ENCODE peak calls at places on chromosomes 7 and 10, in seven cellular contexts. Y, O, L, B, F, U and D are unnamed samples.

GRCh38 chr7:148852272-148852671 is 31.8 kb downstream of the EZH2 start:
- DNase-seq in Y (no peak), O (no peak), L (no peak), B (no peak), F (no peak), U (no peak), D (no peak)

GRCh38 chr7:91249506-91250233 is 14.6 kb upstream of the FZD1 start:
- DNase-seq in Y (no peak), O (no peak), L (no peak), B (no peak), F (peak), U (peak), D (no peak)

GRCh38 chr10:18312385-18313145 is 172.3 kb downstream of the CACNB2 start:
- DNase-seq in Y (no peak), O (peak), L (peak), B (no peak), F (peak), U (peak), D (no peak)

GRCh38 chr7:41003031-41003925 is 699.6 kb downstream of the INHBA start:
- DNase-seq in Y (no peak), O (no peak), L (peak), B (peak), F (peak), U (peak), D (no peak)

GRCh38 chr7:107312418-107312817 is 143.6 kb downstream of the HBP1 start:
- DNase-seq in Y (no peak), O (no peak), L (no peak), B (no peak), F (no peak), U (peak), D (no peak)

GRCh38 chr10:113646337-113647201 is 17.3 kb downstream of the NRAP start:
- DNase-seq in Y (no peak), O (no peak), L (no peak), B (no peak), F (no peak), U (no peak), D (peak)

GRCh38 chr10:132944510-132944909 is 2.1 kb upstream of the CFAP46 start:
- DNase-seq in Y (no peak), O (no peak), L (no peak), B (no peak), F (no peak), U (no peak), D (no peak)

GRCh38 chr7:1555046-1555812 is 776 bp downstream of the TMEM184A start:
- DNase-seq in Y (no peak), O (peak), L (peak), B (no peak), F (peak), U (peak), D (no peak)

GRCh38 chr7:41183741-41184140 is 519.1 kb downstream of the INHBA start:
- DNase-seq in Y (no peak), O (no peak), L (no peak), B (no peak), F (no peak), U (no peak), D (no peak)

GRCh38 chr7:64602086-64602485 is 39.2 kb upstream of the ZNF680 start:
- DNase-seq in Y (no peak), O (no peak), L (no peak), B (no peak), F (no peak), U (peak), D (no peak)

GRCh38 chr10:75401569-75402485 is at the start of gene ZNF503:
- DNase-seq in Y (no peak), O (peak), L (peak), B (peak), F (peak), U (peak), D (peak)

GRCh38 chr7:38232475-38233366 is 40.7 kb downstream of the TARP start:
- DNase-seq in Y (peak), O (no peak), L (no peak), B (no peak), F (peak), U (peak), D (no peak)

GRCh38 chr10:58531084-58531695 is 18.5 kb downstream of the BICC1 start:
- DNase-seq in Y (no peak), O (no peak), L (peak), B (peak), F (peak), U (peak), D (no peak)

GRCh38 chr7:156437021-156437614 is 203.5 kb upstream of the RNF32 start:
- DNase-seq in Y (no peak), O (no peak), L (no peak), B (no peak), F (no peak), U (no peak), D (no peak)

GRCh38 chr7:122380993-122381392 is 76.4 kb upstream of the FEZF1 start:
- DNase-seq in Y (no peak), O (no peak), L (no peak), B (no peak), F (no peak), U (no peak), D (no peak)

GRCh38 chr10:121002586-121003205 is 151.5 kb downstream of the WDR11 start:
- DNase-seq in Y (no peak), O (no peak), L (no peak), B (no peak), F (no peak), U (no peak), D (no peak)

GRCh38 chr10:127196955-127197432 is 603 bp upstream of the INSYN2A start:
- DNase-seq in Y (no peak), O (no peak), L (no peak), B (no peak), F (no peak), U (no peak), D (no peak)

GRCh38 chr10:74282853-74283205 is 131.8 kb downstream of the ADK start:
- DNase-seq in Y (no peak), O (no peak), L (no peak), B (no peak), F (no peak), U (peak), D (no peak)

GRCh38 chr10:126504051-126504760 is 115.9 kb upstream of the ADAM12 start:
- DNase-seq in Y (no peak), O (peak), L (peak), B (no peak), F (peak), U (peak), D (no peak)

GRCh38 chr7:37385787-37386186 is 62.9 kb downstream of the ELMO1 start:
- DNase-seq in Y (no peak), O (no peak), L (no peak), B (no peak), F (peak), U (no peak), D (no peak)

GRCh38 chr7:29879609-29880008 is 73.3 kb downstream of the WIPF3 start:
- DNase-seq in Y (no peak), O (no peak), L (no peak), B (no peak), F (no peak), U (peak), D (no peak)

GRCh38 chr10:75239391-75239790 is 3.6 kb upstream of the COMTD1 start:
- DNase-seq in Y (no peak), O (no peak), L (no peak), B (no peak), F (no peak), U (no peak), D (no peak)

GRCh38 chr10:88565072-88565471 is 18.0 kb downstream of the RNLS start:
- DNase-seq in Y (no peak), O (no peak), L (peak), B (no peak), F (no peak), U (peak), D (no peak)

GRCh38 chr7:134777908-134778580 is 1.4 kb upstream of the CALD1 start:
- DNase-seq in Y (no peak), O (no peak), L (no peak), B (no peak), F (no peak), U (no peak), D (no peak)

GRCh38 chr7:1247527-1248041 is 14.9 kb downstream of the UNCX start:
- DNase-seq in Y (no peak), O (no peak), L (no peak), B (no peak), F (no peak), U (no peak), D (no peak)

GRCh38 chr7:132141109-132141508 is 435.2 kb downstream of the PLXNA4 start:
- DNase-seq in Y (no peak), O (no peak), L (no peak), B (no peak), F (no peak), U (no peak), D (no peak)

GRCh38 chr7:94050046-94050445 is 45.9 kb upstream of the BET1 start:
- DNase-seq in Y (no peak), O (no peak), L (no peak), B (no peak), F (peak), U (no peak), D (no peak)

GRCh38 chr10:93462881-93463280 is 19.3 kb downstream of the MYOF start:
- DNase-seq in Y (no peak), O (no peak), L (no peak), B (no peak), F (peak), U (peak), D (no peak)

GRCh38 chr10:103188853-103189252 is 4.2 kb downstream of the NT5C2 start:
- DNase-seq in Y (no peak), O (no peak), L (no peak), B (no peak), F (no peak), U (peak), D (no peak)